ENCODE peak calls at places on chromosomes 4 and X, in four cellular contexts. Y is HEK293T, F is HepG2, G is K562. I is an unnamed sample.

GRCh38 chr4:88341227-88342192 is 37.1 kb upstream of the HERC6 start:
- DNase-seq in Y (peak), F (peak), G (no peak), I (no peak)

GRCh38 chr4:169327951-169328350 is 57.2 kb upstream of the SH3RF1 start:
- DNase-seq in Y (no peak), F (no peak), G (no peak), I (no peak)

GRCh38 chr4:134490863-134491262 is 289.3 kb upstream of the PABPC4L start:
- DNase-seq in Y (no peak), F (no peak), G (no peak), I (no peak)

GRCh38 chr4:55173580-55173979 is 48.2 kb upstream of the KDR start:
- DNase-seq in Y (no peak), F (no peak), G (no peak), I (no peak)

GRCh38 chrX:22109442-22109841 is 77.3 kb downstream of the PHEX start:
- DNase-seq in Y (no peak), F (no peak), G (no peak), I (no peak)

GRCh38 chr4:188109157-188109755 is at the start of gene TRIML2:
- DNase-seq in Y (no peak), F (no peak), G (no peak), I (peak)

GRCh38 chr4:124325676-124326075 is 386.9 kb downstream of the ANKRD50 start:
- DNase-seq in Y (no peak), F (no peak), G (no peak), I (no peak)

GRCh38 chr4:157550028-157550427 is 329.5 kb downstream of the GRIA2 start:
- DNase-seq in Y (no peak), F (no peak), G (no peak), I (no peak)

GRCh38 chr4:38366451-38366850 is 297.5 kb upstream of the KLF3 start:
- DNase-seq in Y (no peak), F (no peak), G (no peak), I (no peak)

GRCh38 chr4:121973791-121974190 is 21.9 kb upstream of the TRPC3 start:
- DNase-seq in Y (no peak), F (no peak), G (no peak), I (no peak)

GRCh38 chr4:20391224-20391623 is 139.5 kb downstream of the SLIT2 start:
- DNase-seq in Y (no peak), F (no peak), G (no peak), I (no peak)

GRCh38 chr4:30962949-30963348 is 242.8 kb downstream of the PCDH7 start:
- DNase-seq in Y (no peak), F (no peak), G (no peak), I (no peak)

GRCh38 chrX:115539841-115540240 is 21.1 kb upstream of the PLS3 start:
- DNase-seq in Y (no peak), F (no peak), G (no peak), I (no peak)

GRCh38 chrX:17590892-17591740 is 146.2 kb upstream of the SCML1 start:
- DNase-seq in Y (peak), F (peak), G (peak), I (peak)

GRCh38 chr4:76752911-76753494 is 144.9 kb downstream of the SOWAHB start:
- DNase-seq in Y (no peak), F (no peak), G (no peak), I (no peak)

GRCh38 chr4:7692451-7693236 is 247.0 kb downstream of the AFAP1 start:
- DNase-seq in Y (no peak), F (no peak), G (no peak), I (no peak)

GRCh38 chr4:113692809-113693411 is 68.6 kb downstream of the CAMK2D start:
- DNase-seq in Y (peak), F (no peak), G (no peak), I (no peak)

GRCh38 chr4:139619644-139620043 is 46.0 kb upstream of the MGST2 start:
- DNase-seq in Y (peak), F (peak), G (peak), I (no peak)

GRCh38 chr4:118787844-118788380 is 48.0 kb downstream of the SEC24D start:
- DNase-seq in Y (no peak), F (no peak), G (no peak), I (no peak)

GRCh38 chr4:174764105-174764729 is 64.8 kb downstream of the GLRA3 start:
- DNase-seq in Y (peak), F (peak), G (peak), I (no peak)

GRCh38 chr4:74365761-74366160 is 816 bp downstream of the EREG start:
- DNase-seq in Y (no peak), F (no peak), G (peak), I (peak)

GRCh38 chrX:147570483-147570882 is 341.2 kb upstream of the FMR1 start:
- DNase-seq in Y (no peak), F (no peak), G (no peak), I (no peak)

GRCh38 chr4:101304916-101305315 is 42.4 kb downstream of the PPP3CA start:
- DNase-seq in Y (peak), F (peak), G (no peak), I (no peak)

GRCh38 chr4:19026281-19026680 is 1004.7 kb upstream of the LCORL start:
- DNase-seq in Y (no peak), F (no peak), G (no peak), I (no peak)

GRCh38 chrX:43423876-43424275 is 232.2 kb upstream of the MAOA start:
- DNase-seq in Y (no peak), F (no peak), G (no peak), I (no peak)

GRCh38 chr4:87732033-87732770 is 67.2 kb upstream of the IBSP start:
- DNase-seq in Y (no peak), F (no peak), G (no peak), I (no peak)

GRCh38 chr4:87985097-87985886 is 9.8 kb downstream of the SPP1 start:
- DNase-seq in Y (peak), F (peak), G (no peak), I (peak)

GRCh38 chr4:162162672-162163071 is 1.1 kb downstream of the FSTL5 start:
- DNase-seq in Y (no peak), F (no peak), G (no peak), I (no peak)

GRCh38 chrX:133674726-133675470 is 259.6 kb upstream of the GPC4 start:
- DNase-seq in Y (no peak), F (peak), G (no peak), I (no peak)

GRCh38 chr4:39528056-39528465 is 822 bp upstream of the UGDH start:
- DNase-seq in Y (no peak), F (no peak), G (no peak), I (no peak)

GRCh38 chr4:41160010-41160789 is 54.1 kb downstream of the APBB2 start:
- DNase-seq in Y (no peak), F (no peak), G (no peak), I (no peak)

GRCh38 chr4:7183161-7183560 is 9.2 kb upstream of the SORCS2 start:
- DNase-seq in Y (no peak), F (no peak), G (no peak), I (no peak)

GRCh38 chr4:28391877-28392276 is 1531.2 kb downstream of the STIM2 start:
- DNase-seq in Y (no peak), F (no peak), G (no peak), I (no peak)

GRCh38 chr4:69321153-69321729 is 41.0 kb downstream of the UGT2B28 start:
- DNase-seq in Y (no peak), F (no peak), G (no peak), I (no peak)

GRCh38 chr4:6909970-6910339 is 329 bp downstream of the TBC1D14 start:
- DNase-seq in Y (no peak), F (no peak), G (peak), I (no peak)

GRCh38 chr4:140150636-140150885 is 3.4 kb downstream of the MAML3 start:
- DNase-seq in Y (no peak), F (no peak), G (peak), I (no peak)

DNA sequence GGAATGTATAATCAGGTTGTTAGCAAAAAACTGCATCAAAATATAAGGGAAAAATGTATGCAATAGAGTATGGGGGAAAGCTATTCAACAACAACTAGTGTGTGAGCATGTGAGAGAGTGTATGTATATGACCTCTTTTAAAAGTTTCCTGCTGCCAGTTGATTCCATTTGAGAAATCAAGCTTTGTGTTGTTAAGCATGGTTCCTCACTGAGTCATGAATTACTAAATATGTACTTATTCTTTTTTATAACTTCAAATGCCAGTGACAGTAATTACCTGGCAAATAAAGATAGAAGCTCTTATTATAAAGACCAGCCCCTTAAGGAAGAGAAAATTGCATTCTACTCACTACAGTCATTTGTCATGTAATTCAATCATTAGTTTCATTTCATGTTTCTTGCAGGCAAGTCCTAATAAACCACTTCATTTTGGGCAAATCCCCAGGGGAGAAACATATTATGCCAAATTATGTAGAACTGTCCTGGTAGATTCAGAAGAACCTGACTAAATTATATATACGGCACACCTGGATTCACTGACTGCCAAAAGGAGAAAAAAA is 19.2 kb downstream of the RASGEF1B start:
- DNase-seq in Y (no peak), F (no peak), G (no peak), I (no peak)
- TF ChIP-seq ELF4 in Y (no peak), F (no peak), G (no peak), I (no peak)

GRCh38 chr4:153115322-153116100 is 88.7 kb upstream of the TRIM2 start:
- DNase-seq in Y (no peak), F (peak), G (no peak), I (no peak)
- TF ChIP-seq ELF4 in Y (no peak), F (no peak), G (no peak), I (no peak)

GRCh38 chr4:151808120-151808529 is 47.3 kb upstream of the GATB start:
- DNase-seq in Y (peak), F (no peak), G (no peak), I (no peak)
- TF ChIP-seq ELF4 in Y (no peak), F (no peak), G (no peak), I (no peak)

GRCh38 chr4:1027219-1027915 is 15.9 kb downstream of the FGFRL1 start:
- DNase-seq in Y (no peak), F (no peak), G (no peak), I (no peak)

GRCh38 chr4:1023895-1024740 is 12.7 kb downstream of the FGFRL1 start:
- DNase-seq in Y (no peak), F (no peak), G (no peak), I (no peak)

GRCh38 chr4:1027916-1028240 is 16.5 kb downstream of the FGFRL1 start:
- DNase-seq in Y (no peak), F (no peak), G (no peak), I (no peak)

GRCh38 chr4:1024882-1025552 is 13.6 kb downstream of the FGFRL1 start:
- DNase-seq in Y (no peak), F (no peak), G (no peak), I (no peak)

GRCh38 chr4:1026115-1026514 is 14.7 kb downstream of the FGFRL1 start:
- DNase-seq in Y (peak), F (no peak), G (peak), I (peak)
- TF ChIP-seq ELF4 in Y (no peak), F (no peak), G (no peak), I (no peak)

I was measured in WTC11.